ENCODE peak calls at places on chromosomes 12 and 14, in seven cellular contexts. V is fibroblast of lung; F is lower leg skin; M is CD8-positive, alpha-beta memory T cell; E is brain microvascular endothelial cell; P is neural progenitor cell; D is kidney. H is an unnamed sample.

GRCh38 chr12:29710104-29710503 is 73.6 kb downstream of the TMTC1 start:
- DNase-seq in P (peak; percentile 86), D (no peak), F (peak; percentile 24), E (no peak), M (no peak), V (peak; percentile 25), H (no peak)

GRCh38 chr14:68968051-68968450 is 11.1 kb downstream of the ACTN1 start:
- DNase-seq in E (peak; percentile 0), D (no peak), F (no peak), P (no peak), V (no peak), M (peak; percentile 14), H (no peak)

GRCh38 chr14:65866422-65866821 is 453.9 kb downstream of the FUT8 start:
- DNase-seq in F (no peak), P (no peak), V (no peak), D (no peak), M (no peak), E (no peak), H (peak; percentile 56)

GRCh38 chr12:104090685-104091084 is 26.4 kb downstream of the HCFC2 start:
- DNase-seq in F (no peak), M (no peak), E (no peak), P (peak; percentile 57), V (no peak), D (no peak), H (no peak)

GRCh38 chr14:96599076-96599475 is 96.9 kb downstream of the PAPOLA start:
- DNase-seq in V (no peak), F (no peak), M (no peak), E (no peak), P (no peak), D (peak; percentile 55), H (no peak)

GRCh38 chr12:19779393-19780056 is 340.2 kb downstream of the AEBP2 start:
- DNase-seq in D (peak; percentile 65), F (no peak), E (no peak), V (peak; percentile 60), P (peak; percentile 64), M (no peak), H (no peak)

GRCh38 chr12:83472350-83472749 is 785.6 kb downstream of the TMTC2 start:
- DNase-seq in E (no peak), D (no peak), M (no peak), F (no peak), V (no peak), P (no peak), H (no peak)

GRCh38 chr12:116693259-116694227 is 44.3 kb downstream of the SPRING1 start:
- DNase-seq in P (peak; percentile 48), F (no peak), V (no peak), D (no peak), M (no peak), E (no peak), H (no peak)

GRCh38 chr12:121711925-121712461 is 559 bp upstream of the TMEM120B start:
- DNase-seq in F (peak; percentile 25), M (peak; percentile 7), E (no peak), P (peak; percentile 65), D (no peak), V (peak; percentile 31), H (no peak)

GRCh38 chr12:570949-571794 is 92.1 kb downstream of the NINJ2 start:
- DNase-seq in D (peak; percentile 85), V (peak; percentile 77), M (no peak), E (no peak), P (peak; percentile 47), F (peak; percentile 85), H (peak; percentile 60)

GRCh38 chr14:98177551-98177950 is 1094.4 kb downstream of the BCL11B start:
- DNase-seq in V (no peak), D (no peak), P (no peak), E (no peak), M (no peak), F (no peak), H (no peak)

GRCh38 chr14:37143500-37143874 is 28.9 kb downstream of the SLC25A21 start:
- DNase-seq in V (no peak), M (no peak), E (no peak), P (no peak), D (no peak), F (no peak), H (no peak)

GRCh38 chr12:57127101-57127709 is 1.1 kb upstream of the LRP1 start:
- DNase-seq in P (peak; percentile 88), E (no peak), D (peak; percentile 89), M (peak; percentile 10), V (no peak), F (peak; percentile 70), H (no peak)

GRCh38 chr12:13433768-13434167 is 237.2 kb downstream of the EMP1 start:
- DNase-seq in M (no peak), D (no peak), E (no peak), P (no peak), F (no peak), V (no peak), H (no peak)

DNA sequence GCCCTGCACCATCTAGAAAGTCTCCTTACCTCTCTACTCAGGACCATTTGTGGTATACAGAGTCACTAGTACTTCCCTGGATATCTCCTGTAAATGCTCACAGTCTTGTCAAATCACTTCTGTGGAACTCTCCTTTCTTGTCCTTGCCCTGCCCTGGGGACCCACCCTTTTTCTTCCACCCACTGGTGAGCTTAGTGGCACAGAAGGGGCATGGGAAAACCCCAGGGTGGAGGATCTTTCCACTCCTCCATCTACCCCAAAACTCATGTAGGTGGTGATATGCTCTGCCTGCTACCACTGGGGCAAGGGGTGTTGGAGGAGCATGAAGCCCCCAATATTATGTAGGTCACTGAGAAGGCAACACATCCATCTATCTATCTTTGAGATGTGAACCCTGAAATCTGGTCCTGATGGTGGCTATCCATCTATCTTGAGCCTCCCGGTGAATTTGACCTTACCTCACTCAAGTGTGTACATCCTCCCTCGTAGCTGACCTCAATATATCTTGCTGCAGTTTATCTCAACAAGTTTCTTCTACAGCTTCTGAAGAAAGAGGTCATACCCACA is 943 bp downstream of the TESPA1 start:
- DNase-seq in V (no peak), E (no peak), F (no peak), M (no peak), D (no peak), P (no peak), H (no peak)
- H3K4me3 ChIP-seq in V (no peak overlapping the region), E (no peak overlapping the region), F (no peak overlapping the region), M (peak overlapping the region; percentile 80), D (no peak overlapping the region), P (no peak overlapping the region), H (no peak overlapping the region)

DNA sequence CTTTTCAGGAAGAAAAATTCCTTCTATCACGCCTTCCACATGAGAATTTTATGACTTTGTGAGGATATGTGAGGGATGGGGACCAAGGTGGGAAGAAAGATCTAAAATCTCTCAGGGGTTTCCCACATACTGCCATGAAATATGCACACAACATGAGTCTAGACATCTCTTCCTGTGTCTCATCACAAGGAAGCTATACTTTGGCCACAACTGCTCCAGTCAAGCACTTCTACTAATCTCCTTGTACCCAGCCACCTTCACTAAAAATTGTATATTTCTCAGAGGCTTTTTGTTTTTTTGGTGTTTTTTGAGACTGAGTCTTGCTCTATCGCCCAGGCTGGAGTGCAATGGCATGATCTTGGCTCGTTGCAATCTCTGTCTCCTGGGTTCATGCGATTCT is 3.2 kb downstream of the OSBPL8 start:
- DNase-seq in V (no peak), M (no peak), F (no peak), D (no peak), P (no peak), E (no peak), H (no peak)
- H3K4me3 ChIP-seq in V (peak overlapping the region; percentile 89), M (peak overlapping the region; percentile 18), F (no peak overlapping the region), D (no peak overlapping the region), P (no peak overlapping the region), E (no peak overlapping the region), H (no peak overlapping the region)

DNA sequence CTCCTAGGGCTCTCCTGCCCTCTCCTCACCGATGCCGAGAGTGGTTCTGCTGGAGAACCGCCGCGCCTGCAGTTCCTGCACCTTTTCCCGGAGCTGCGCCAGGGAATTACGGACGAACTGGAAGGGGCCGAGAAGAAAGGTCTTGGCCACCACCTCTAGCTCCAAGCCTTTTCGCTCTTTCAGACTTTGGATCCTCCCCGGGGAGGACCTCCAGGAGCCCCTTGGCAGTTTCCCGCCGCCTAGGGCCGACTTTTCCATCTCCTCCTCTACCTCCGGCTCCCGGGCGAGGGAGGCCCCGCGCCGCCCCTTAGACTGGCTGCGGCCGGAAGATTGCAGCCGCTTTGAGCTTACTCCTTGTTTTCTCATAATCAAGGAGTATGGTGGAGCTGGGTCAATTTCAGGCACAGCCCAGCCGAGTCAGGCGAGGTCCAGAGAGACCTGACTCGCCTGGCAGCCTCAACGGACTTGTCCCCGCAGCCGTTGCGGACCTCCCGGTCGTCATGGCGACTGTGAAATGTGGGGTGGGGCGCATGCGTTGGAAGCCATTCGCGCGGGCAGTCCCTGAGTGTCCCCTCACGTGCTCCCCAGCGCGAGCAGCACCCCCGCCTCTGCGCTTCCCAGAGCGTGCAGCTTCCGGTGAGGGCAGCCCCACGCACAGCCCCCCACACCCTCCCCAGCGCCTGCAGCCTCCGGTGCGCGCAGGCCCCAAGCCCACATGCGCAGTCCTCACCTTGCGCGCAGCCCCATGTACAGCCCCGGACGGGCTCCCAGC is at the start of gene DPY19L2:
- DNase-seq in F (peak; percentile 41), M (peak; percentile 6), D (peak; percentile 94), P (peak; percentile 84), E (peak; percentile 46), V (peak; percentile 77), H (no peak)
- H3K4me3 ChIP-seq in F (peak within 1 kb of the TSS; percentile 37), M (peak within 1 kb of the TSS; percentile 41), D (peak within 1 kb of the TSS; percentile 83), P (peak within 1 kb of the TSS; percentile 74), E (peak within 1 kb of the TSS; percentile 64), V (peak within 1 kb of the TSS; percentile 82), H (peak within 1 kb of the TSS; percentile 52)

GRCh38 chr14:54788701-54789100 is 113.9 kb downstream of the GCH1 start:
- DNase-seq in V (no peak), M (no peak), F (no peak), E (no peak), D (no peak), P (no peak), H (no peak)
- H3K4me3 ChIP-seq in V (no peak overlapping the region), M (no peak overlapping the region), F (no peak overlapping the region), E (no peak overlapping the region), D (no peak overlapping the region), P (no peak overlapping the region), H (no peak overlapping the region)